ENCODE peak calls at places on chromosomes 12 and 14, in eight cellular contexts. J is mucosa of descending colon; Y is CD4-positive, alpha-beta memory T cell; S is stimulated activated CD4-positive, alpha-beta T cell treated with anti-CD3 and anti-CD28 coated beads, Interleukin-2, amount 100 ng/mL, for 24 hours; P is lower leg skin; U is hypothalamus; K is NCI-H1694 treated with DMSO at 0.1 percent for 48 hours; R is aorta. M is an unnamed sample.

GRCh38 chr12:108532061-108532848 is 17.2 kb downstream of the FICD start:
- DNase-seq in J (no peak), P (no peak), R (no peak), S (no peak), K (peak), U (no peak), Y (no peak), M (no peak)

GRCh38 chr12:132178314-132178713 is 34.1 kb downstream of the NOC4L start:
- DNase-seq in U (no peak), J (no peak), P (no peak), Y (no peak), R (no peak), S (no peak), K (no peak), M (no peak)

GRCh38 chr14:43894534-43894933 is 612.5 kb downstream of the FSCB start:
- DNase-seq in R (no peak), S (no peak), J (no peak), K (no peak), P (no peak), U (no peak), Y (no peak), M (no peak)

GRCh38 chr12:120368789-120369475 is at the start of gene MSI1:
- DNase-seq in P (no peak), J (peak), K (no peak), S (peak), U (no peak), Y (no peak), R (no peak), M (no peak)

GRCh38 chr14:52703225-52703624 is 3.8 kb upstream of the PSMC6 start:
- DNase-seq in Y (no peak), P (no peak), K (no peak), J (no peak), S (no peak), R (no peak), U (no peak), M (peak)

GRCh38 chr12:111445311-111446043 is 39.8 kb downstream of the SH2B3 start:
- DNase-seq in S (no peak), U (no peak), Y (no peak), K (no peak), J (no peak), P (peak), R (peak), M (no peak)

GRCh38 chr12:3700861-3701260 is 52.0 kb downstream of the CRACR2A start:
- DNase-seq in U (no peak), K (no peak), J (no peak), Y (no peak), S (no peak), P (no peak), R (no peak), M (no peak)

GRCh38 chr12:39505025-39505424 is 62.1 kb upstream of the KIF21A start:
- DNase-seq in K (no peak), R (no peak), U (no peak), J (no peak), P (no peak), Y (no peak), S (no peak), M (no peak)

GRCh38 chr14:22981090-22982012 is 1.0 kb downstream of the AJUBA start:
- DNase-seq in K (no peak), Y (peak), S (peak), U (no peak), R (peak), P (peak), J (peak), M (no peak)

GRCh38 chr12:2084553-2085296 is 31.9 kb downstream of the CACNA1C start:
- DNase-seq in P (no peak), S (no peak), Y (no peak), U (no peak), K (no peak), R (peak), J (no peak), M (no peak)

GRCh38 chr14:70789361-70789760 is 20.0 kb downstream of the MAP3K9 start:
- DNase-seq in J (no peak), Y (no peak), S (no peak), P (no peak), R (no peak), U (no peak), K (no peak), M (no peak)

GRCh38 chr12:91877022-91877421 is 268.6 kb downstream of the BTG1 start:
- DNase-seq in P (no peak), U (no peak), J (peak), S (peak), K (no peak), Y (peak), R (no peak), M (no peak)

GRCh38 chr14:99728981-99729451 is 44.9 kb downstream of the CYP46A1 start:
- DNase-seq in S (no peak), Y (no peak), J (no peak), K (no peak), R (peak), U (no peak), P (peak), M (no peak)

GRCh38 chr14:55841625-55842024 is 261.6 kb downstream of the KTN1 start:
- DNase-seq in K (no peak), J (no peak), S (no peak), U (no peak), R (no peak), Y (no peak), P (no peak), M (no peak)

GRCh38 chr14:59829941-59830734 is 40.4 kb downstream of the RTN1 start:
- DNase-seq in J (no peak), P (no peak), U (no peak), Y (no peak), R (no peak), S (no peak), K (no peak), M (no peak)

GRCh38 chr12:73769337-73769736 is 768.3 kb upstream of the ATXN7L3B start:
- DNase-seq in J (no peak), P (no peak), S (no peak), U (no peak), R (no peak), Y (no peak), K (no peak), M (no peak)

GRCh38 chr14:65226824-65227604 is 124.7 kb upstream of the MAX start:
- DNase-seq in R (no peak), K (no peak), U (no peak), P (no peak), S (no peak), J (peak), Y (no peak), M (no peak)

GRCh38 chr12:127583041-127583440 is 683.9 kb upstream of the TMEM132C start:
- DNase-seq in J (no peak), P (no peak), R (no peak), K (no peak), Y (no peak), U (no peak), S (no peak), M (no peak)